ENCODE peak calls at places on chromosomes 7 and 10, in five cellular contexts. F is suprapubic skin, K is cardiac muscle cell, P is stomach, R is psoas muscle. X is an unnamed sample.

GRCh38 chr10:75431180-75432111 is at the start of gene LRMDA:
- DNase-seq in F (no peak), K (peak), P (peak), R (peak), X (no peak)

GRCh38 chr7:77393261-77393660 is 22.9 kb downstream of the GSAP start:
- DNase-seq in F (no peak), K (no peak), P (no peak), R (no peak), X (no peak)

GRCh38 chr7:96075510-96076349 is 246.2 kb downstream of the SLC25A13 start:
- DNase-seq in F (peak), K (peak), P (peak), R (peak), X (no peak)

GRCh38 chr10:127973810-127974311 is 67.0 kb downstream of the PTPRE start:
- DNase-seq in F (peak), K (no peak), P (no peak), R (no peak), X (peak)

GRCh38 chr7:101688183-101688831 is 59.2 kb upstream of the MYL10 start:
- DNase-seq in F (peak), K (peak), P (peak), R (peak), X (peak)

GRCh38 chr7:13778967-13779366 is 210.5 kb downstream of the ETV1 start:
- DNase-seq in F (no peak), K (no peak), P (no peak), R (no peak), X (no peak)

GRCh38 chr7:11457419-11457818 is 374.6 kb downstream of the THSD7A start:
- DNase-seq in F (no peak), K (no peak), P (no peak), R (no peak), X (no peak)

GRCh38 chr7:31690892-31691291 is 3.9 kb downstream of the PPP1R17 start:
- DNase-seq in F (no peak), K (no peak), P (no peak), R (no peak), X (no peak)

GRCh38 chr10:101272229-101272868 is 43.1 kb upstream of the LBX1 start:
- DNase-seq in F (no peak), K (peak), P (peak), R (peak), X (no peak)

GRCh38 chr7:111903797-111904196 is 302.4 kb downstream of the DOCK4 start:
- DNase-seq in F (no peak), K (no peak), P (no peak), R (no peak), X (no peak)

GRCh38 chr10:75110006-75110632 is 1.3 kb upstream of the SAMD8 start:
- DNase-seq in F (peak), K (peak), P (no peak), R (no peak), X (no peak)

GRCh38 chr10:29244978-29245377 is 43.9 kb upstream of the LYZL1 start:
- DNase-seq in F (no peak), K (no peak), P (no peak), R (no peak), X (no peak)

GRCh38 chr7:30366606-30367005 is 82.2 kb downstream of the ZNRF2 start:
- DNase-seq in F (no peak), K (no peak), P (no peak), R (no peak), X (no peak)

GRCh38 chr7:74282748-74283459 is 6.3 kb upstream of the CLIP2 start:
- DNase-seq in F (no peak), K (no peak), P (no peak), R (no peak), X (peak)
- H3K27ac ChIP-seq in F (no peak), K (no peak), P (no peak), R (no peak), X (no peak)

GRCh38 chr10:71747039-71747807 is 26.1 kb downstream of the VSIR start:
- DNase-seq in F (no peak), K (no peak), P (no peak), R (no peak), X (no peak)
- H3K27ac ChIP-seq in F (peak), K (peak), P (peak), R (peak), X (no peak)

GRCh38 chr10:69401416-69401815 is 15.3 kb downstream of the TACR2 start:
- DNase-seq in F (no peak), K (no peak), P (no peak), R (no peak), X (no peak)

GRCh38 chr10:69403519-69403918 is 13.2 kb downstream of the TACR2 start:
- DNase-seq in F (no peak), K (no peak), P (no peak), R (no peak), X (no peak)

GRCh38 chr10:69400936-69401335 is 15.8 kb downstream of the TACR2 start:
- DNase-seq in F (no peak), K (no peak), P (no peak), R (no peak), X (no peak)

GRCh38 chr10:69404786-69405185 is 11.9 kb downstream of the TACR2 start:
- DNase-seq in F (no peak), K (no peak), P (no peak), R (no peak), X (no peak)

DNA sequence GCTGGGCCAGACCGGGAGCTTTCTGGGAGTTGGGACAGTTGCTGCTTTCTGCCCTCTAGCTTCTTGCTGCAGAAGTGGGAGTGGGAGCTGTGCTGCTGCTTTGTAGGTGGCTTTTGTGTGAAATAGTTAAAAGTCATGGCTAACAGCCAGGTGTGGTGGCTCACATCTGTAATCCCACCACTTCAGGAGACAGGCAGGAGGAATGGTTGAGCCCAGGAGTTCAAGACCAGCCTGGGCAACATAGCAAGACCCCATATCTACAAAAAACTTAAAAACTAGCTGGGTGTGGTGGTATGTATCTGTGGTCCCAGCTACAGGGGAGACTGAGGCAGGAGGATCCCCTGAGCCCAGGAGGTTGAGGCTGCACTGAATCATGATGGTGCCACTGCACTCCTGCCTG is 13.7 kb downstream of the TACR2 start:
- DNase-seq in F (no peak), K (no peak), P (no peak), R (no peak), X (no peak)
- H3K27ac ChIP-seq in F (no peak), K (no peak), P (no peak), R (no peak), X (peak)

DNA sequence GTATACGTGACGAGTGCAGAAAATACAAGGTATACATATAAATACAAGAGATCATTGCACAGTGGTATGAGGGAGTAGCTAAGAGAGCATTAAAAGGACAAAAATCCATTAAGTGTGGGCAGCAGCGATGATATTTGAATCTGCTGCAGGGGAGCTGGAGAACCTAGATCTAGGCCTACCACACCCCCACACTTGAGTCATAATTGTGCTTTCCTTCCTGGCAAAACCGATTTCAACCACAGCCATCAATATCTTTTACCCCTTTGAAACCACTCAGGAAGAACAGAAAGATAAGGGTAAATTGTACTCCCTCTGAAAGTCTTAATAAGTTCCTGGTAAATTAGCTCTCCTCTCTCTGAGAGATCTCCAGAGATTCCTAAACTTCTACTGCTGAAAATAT is 345.0 kb downstream of the SORCS1 start:
- DNase-seq in F (no peak), K (no peak), P (no peak), R (no peak), X (no peak)
- H3K27ac ChIP-seq in F (no peak), K (no peak), P (no peak), R (no peak), X (no peak)

DNA sequence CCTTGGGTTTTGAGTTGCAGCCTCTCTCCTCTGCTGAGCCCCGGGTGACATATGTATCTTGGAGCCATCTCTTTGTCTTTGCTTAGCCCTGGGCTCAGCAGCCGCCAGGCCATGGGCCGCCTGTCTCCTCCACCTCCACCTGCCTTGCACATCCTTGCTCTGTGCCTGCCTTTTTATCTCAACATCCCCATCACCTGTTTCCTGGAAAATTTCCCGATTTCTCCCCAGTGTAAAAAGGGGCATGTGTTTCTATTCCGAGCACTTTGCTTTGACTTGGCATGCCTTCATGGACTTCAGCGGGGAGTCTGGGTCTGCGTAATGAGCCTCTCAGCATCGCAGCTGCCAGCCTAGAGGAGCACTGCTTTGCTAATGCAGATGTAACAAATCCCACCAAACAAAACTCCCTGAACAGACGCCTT is 141.3 kb upstream of the AGK start:
- DNase-seq in F (no peak), K (no peak), P (no peak), R (no peak), X (no peak)
- H3K27ac ChIP-seq in F (no peak), K (no peak), P (no peak), R (no peak), X (no peak)

X was measured in coronary artery.